ENCODE peak calls at places on chromosomes 12 and 14, in seven cellular contexts. G is K562, C is ovary, V is GM12878, Z is HepG2, L is transverse colon, Y is stomach. J is an unnamed sample.

GRCh38 chr12:55934343-55934742 is 3.4 kb downstream of the DGKA start:
- DNase-seq in G (no peak), C (no peak), V (no peak), Z (no peak), L (no peak), Y (no peak), J (no peak)

GRCh38 chr14:96582641-96582980 is 80.4 kb downstream of the PAPOLA start:
- DNase-seq in G (no peak), C (no peak), V (no peak), Z (no peak), L (no peak), Y (no peak), J (no peak)

GRCh38 chr14:105420141-105420975 is 731 bp downstream of the MTA1 start:
- DNase-seq in G (peak), C (no peak), V (no peak), Z (no peak), L (no peak), Y (no peak), J (no peak)

GRCh38 chr12:116213014-116213413 is 64.5 kb downstream of the MED13L start:
- DNase-seq in G (no peak), C (no peak), V (no peak), Z (no peak), L (no peak), Y (no peak), J (no peak)

GRCh38 chr12:38201461-38202276 is 114.9 kb upstream of the ALG10B start:
- DNase-seq in G (no peak), C (no peak), V (no peak), Z (no peak), L (no peak), Y (no peak), J (no peak)

GRCh38 chr14:104221636-104222375 is 83.4 kb downstream of the KIF26A start:
- DNase-seq in G (no peak), C (no peak), V (no peak), Z (no peak), L (no peak), Y (no peak), J (no peak)

GRCh38 chr12:52203126-52203921 is 11.5 kb upstream of the KRT80 start:
- DNase-seq in G (no peak), C (peak), V (no peak), Z (peak), L (peak), Y (peak), J (no peak)

GRCh38 chr14:75654127-75654732 is 6.4 kb downstream of the ERG28 start:
- DNase-seq in G (peak), C (peak), V (peak), Z (peak), L (peak), Y (peak), J (peak)

GRCh38 chr12:111368291-111368683 is 608 bp downstream of the PHETA1 start:
- DNase-seq in G (peak), C (no peak), V (no peak), Z (no peak), L (peak), Y (peak), J (no peak)

GRCh38 chr12:66035289-66035961 is 95.1 kb downstream of the LLPH start:
- DNase-seq in G (no peak), C (no peak), V (no peak), Z (peak), L (no peak), Y (no peak), J (no peak)

GRCh38 chr12:91222746-91223145 is 40.1 kb upstream of the DCN start:
- DNase-seq in G (no peak), C (no peak), V (no peak), Z (no peak), L (no peak), Y (no peak), J (no peak)

GRCh38 chr14:104284107-104284592 is 145.8 kb downstream of the KIF26A start:
- DNase-seq in G (no peak), C (peak), V (no peak), Z (no peak), L (no peak), Y (no peak), J (no peak)

GRCh38 chr14:26328766-26329165 is 269.1 kb downstream of the NOVA1 start:
- DNase-seq in G (no peak), C (no peak), V (no peak), Z (no peak), L (no peak), Y (no peak), J (no peak)

GRCh38 chr14:103127356-103127755 is 4.1 kb downstream of the TNFAIP2 start:
- DNase-seq in G (no peak), C (peak), V (no peak), Z (no peak), L (no peak), Y (no peak), J (no peak)

GRCh38 chr12:22687677-22688076 is 62.7 kb downstream of the ETNK1 start:
- DNase-seq in G (no peak), C (no peak), V (peak), Z (no peak), L (no peak), Y (no peak), J (no peak)

GRCh38 chr14:104977681-104978647 is at the start of gene AHNAK2:
- DNase-seq in G (peak), C (peak), V (no peak), Z (peak), L (peak), Y (peak), J (no peak)

GRCh38 chr14:104818714-104819161 is 17.8 kb downstream of the ZBTB42 start:
- DNase-seq in G (no peak), C (peak), V (no peak), Z (no peak), L (no peak), Y (peak), J (no peak)

GRCh38 chr12:121033625-121034349 is 5.3 kb downstream of the OASL start:
- DNase-seq in G (no peak), C (no peak), V (peak), Z (no peak), L (no peak), Y (peak), J (no peak)

GRCh38 chr12:98595152-98595988 is 1.9 kb downstream of the SLC25A3 start:
- DNase-seq in G (no peak), C (no peak), V (no peak), Z (peak), L (no peak), Y (no peak), J (no peak)
- TF ChIP-seq EP300 in G (no peak), C (no peak), V (no peak), Z (no peak), L (no peak), Y (no peak), J (no peak)

DNA sequence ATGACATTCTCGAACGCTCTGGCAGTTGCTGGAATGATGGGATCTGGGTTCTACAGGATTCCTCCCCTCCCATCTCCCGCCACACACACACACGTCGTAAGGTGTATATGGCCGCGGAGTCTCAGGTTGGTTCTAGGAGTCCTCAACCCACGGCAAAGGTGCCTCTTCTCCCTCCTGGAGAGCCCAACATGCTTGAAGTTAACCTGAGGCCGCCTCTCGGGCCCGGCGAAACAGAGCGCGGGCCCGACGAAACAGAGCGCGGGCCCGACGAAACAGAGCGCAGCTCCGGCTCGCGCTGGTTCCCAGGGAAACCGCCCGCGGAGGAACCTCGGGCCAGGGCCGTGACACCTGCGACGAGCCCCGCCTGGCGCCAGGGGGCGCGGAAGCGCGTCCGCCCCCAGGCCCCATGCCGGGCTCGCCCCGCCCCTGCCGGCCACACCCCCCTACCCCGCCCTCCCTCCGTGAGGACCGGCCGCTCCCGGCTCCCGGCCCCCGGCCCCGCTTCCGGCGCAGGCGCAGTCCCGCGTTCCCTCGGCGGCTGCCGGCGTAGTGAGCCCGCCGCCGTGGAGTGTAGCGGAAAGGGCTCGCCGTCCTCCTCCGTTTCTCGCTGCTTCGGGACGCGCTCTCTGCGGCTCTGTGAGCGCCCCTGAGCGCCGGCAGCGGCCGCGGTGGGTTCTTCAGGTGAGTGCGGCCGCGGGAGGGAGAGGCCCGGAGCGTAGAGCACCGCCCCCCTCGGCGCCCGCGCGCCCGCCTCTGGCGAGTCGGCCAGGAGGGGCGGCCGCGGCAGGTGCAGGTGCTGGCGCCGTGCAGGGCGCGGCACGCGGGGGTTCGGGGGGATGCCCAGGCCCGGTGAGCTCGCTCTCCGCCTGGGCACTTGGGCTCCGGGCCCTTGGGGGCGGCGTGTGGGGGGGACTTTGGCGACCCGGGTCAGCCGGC is at the start of gene RAB3IP:
- DNase-seq in G (peak), C (peak), V (peak), Z (peak), L (peak), Y (peak), J (peak)
- TF ChIP-seq EP300 in G (no peak), C (no peak), V (peak), Z (no peak), L (no peak), Y (no peak), J (no peak)

GRCh38 chr14:55448146-55448614 is 7.8 kb upstream of the TBPL2 start:
- DNase-seq in G (peak), C (no peak), V (no peak), Z (no peak), L (peak), Y (peak), J (no peak)
- TF ChIP-seq EP300 in G (no peak), C (no peak), V (no peak), Z (no peak), L (no peak), Y (no peak), J (no peak)

GRCh38 chr12:71718611-71719010 is 32.7 kb downstream of the TMEM19 start:
- DNase-seq in G (no peak), C (no peak), V (no peak), Z (no peak), L (no peak), Y (no peak), J (no peak)
- TF ChIP-seq EP300 in G (no peak), C (no peak), V (no peak), Z (no peak), L (no peak), Y (no peak), J (no peak)

DNA sequence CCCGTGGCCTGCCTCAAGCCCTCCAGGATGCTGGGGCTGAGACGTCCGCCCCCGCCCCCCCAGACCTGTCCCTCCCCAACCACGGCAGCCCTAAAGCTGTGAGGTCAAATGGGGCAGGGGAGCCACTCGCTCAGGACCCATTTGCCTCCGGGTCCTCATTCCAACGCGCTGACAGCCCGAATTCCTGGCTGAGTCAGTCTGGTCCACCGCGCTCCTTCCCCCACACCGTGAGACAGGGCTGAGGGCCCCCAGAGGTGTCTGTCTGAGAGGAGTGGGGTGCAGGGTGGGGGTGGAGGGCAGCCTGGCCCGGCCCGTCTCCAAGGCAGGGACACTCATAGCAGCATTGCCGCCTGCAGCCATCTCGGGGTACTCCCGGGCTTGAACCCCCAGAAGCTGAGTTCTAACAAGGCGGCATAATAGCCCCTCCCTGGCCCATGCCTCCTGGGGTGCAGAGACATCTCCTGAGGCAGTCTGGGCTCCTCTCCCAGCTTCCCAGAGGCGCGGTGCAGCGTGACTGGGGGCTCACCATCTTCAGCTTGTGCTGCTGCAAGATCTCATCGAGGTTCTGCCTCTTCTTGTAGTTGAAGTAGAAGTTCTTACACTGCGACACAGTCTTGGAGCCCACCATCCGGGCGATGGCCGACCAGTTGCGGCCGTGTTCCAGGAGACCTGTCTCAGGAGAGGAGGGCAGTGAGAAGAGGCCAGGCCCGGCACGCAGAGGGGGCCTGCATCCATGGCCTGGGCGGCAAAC is 90.5 kb downstream of the RFLNA start:
- DNase-seq in G (no peak), C (no peak), V (no peak), Z (no peak), L (no peak), Y (no peak), J (no peak)
- TF ChIP-seq EP300 in G (no peak), C (no peak), V (no peak), Z (no peak), L (no peak), Y (no peak), J (no peak)

GRCh38 chr14:100176811-100177327 is 17.4 kb upstream of the DEGS2 start:
- DNase-seq in G (no peak), C (no peak), V (no peak), Z (no peak), L (no peak), Y (no peak), J (no peak)
- TF ChIP-seq EP300 in G (no peak), C (no peak), V (no peak), Z (no peak), L (no peak), Y (no peak), J (no peak)

GRCh38 chr14:38053684-38054083 is 154.0 kb upstream of the SSTR1 start:
- DNase-seq in G (no peak), C (no peak), V (no peak), Z (no peak), L (no peak), Y (no peak), J (no peak)
- TF ChIP-seq EP300 in G (no peak), C (no peak), V (no peak), Z (no peak), L (no peak), Y (no peak), J (no peak)

GRCh38 chr14:76761849-76762616 is 765 bp downstream of the VASH1 start:
- DNase-seq in G (no peak), C (peak), V (no peak), Z (no peak), L (no peak), Y (no peak), J (peak)
- TF ChIP-seq EP300 in G (no peak), C (no peak), V (no peak), Z (no peak), L (no peak), Y (no peak), J (no peak)

GRCh38 chr12:30019386-30020140 is 235.8 kb upstream of the TMTC1 start:
- DNase-seq in G (no peak), C (no peak), V (no peak), Z (no peak), L (no peak), Y (no peak), J (no peak)

GRCh38 chr12:30021046-30021833 is 237.5 kb upstream of the TMTC1 start:
- DNase-seq in G (no peak), C (no peak), V (no peak), Z (no peak), L (no peak), Y (no peak), J (no peak)

GRCh38 chr12:30015661-30016060 is 231.9 kb upstream of the TMTC1 start:
- DNase-seq in G (no peak), C (no peak), V (no peak), Z (no peak), L (no peak), Y (no peak), J (no peak)

GRCh38 chr12:30013051-30013450 is 229.3 kb upstream of the TMTC1 start:
- DNase-seq in G (no peak), C (no peak), V (no peak), Z (no peak), L (no peak), Y (no peak), J (no peak)

GRCh38 chr12:30016656-30017055 is 232.9 kb upstream of the TMTC1 start:
- DNase-seq in G (no peak), C (no peak), V (no peak), Z (no peak), L (no peak), Y (no peak), J (no peak)
- TF ChIP-seq EP300 in G (no peak), C (no peak), V (no peak), Z (no peak), L (no peak), Y (no peak), J (no peak)

J was measured in esophagus muscularis mucosa.